ENCODE peak calls at places on chromosomes 16 and 17, in ten cellular contexts. V, H, Y, N, O, B, F, C, M and L are unnamed samples.

GRCh38 chr16:87955302-87956168 is 4.3 kb downstream of the BANP start:
- DNase-seq in O (no peak), N (no peak), B (no peak), V (no peak), F (no peak), M (no peak), C (peak), Y (peak), H (no peak), L (no peak)

GRCh38 chr16:49366669-49367068 is 6.9 kb upstream of the C16orf78 start:
- DNase-seq in C (no peak), Y (no peak), B (no peak), F (no peak), V (no peak), H (no peak), M (no peak), O (no peak), N (no peak), L (no peak)

GRCh38 chr16:15857779-15858560 is 1.1 kb upstream of the MYH11 start:
- DNase-seq in F (no peak), Y (peak), B (no peak), O (no peak), N (peak), H (peak), C (peak), M (no peak), V (no peak), L (no peak)

GRCh38 chr17:18139949-18140348 is 31.4 kb downstream of the MYO15A start:
- DNase-seq in B (no peak), Y (no peak), H (no peak), F (no peak), C (no peak), N (no peak), V (no peak), O (peak), M (no peak), L (peak)

GRCh38 chr16:8923199-8923598 is 40.5 kb downstream of the USP7 start:
- DNase-seq in H (no peak), F (no peak), V (no peak), N (no peak), O (no peak), Y (no peak), B (no peak), C (no peak), M (no peak), L (no peak)

GRCh38 chr16:2511128-2511785 is 2.5 kb upstream of the ATP6V0C start:
- DNase-seq in N (peak), M (no peak), C (peak), O (no peak), F (no peak), B (peak), Y (peak), V (no peak), H (no peak), L (no peak)

GRCh38 chr17:43702636-43703035 is 40.9 kb upstream of the MEOX1 start:
- DNase-seq in B (no peak), M (no peak), H (no peak), V (no peak), F (no peak), Y (no peak), O (no peak), N (no peak), C (peak), L (peak)

GRCh38 chr16:55475919-55476318 is 3.1 kb upstream of the MMP2 start:
- DNase-seq in O (no peak), V (no peak), F (no peak), H (no peak), C (no peak), B (no peak), Y (no peak), M (no peak), N (peak), L (no peak)

GRCh38 chr16:84647830-84648594 is at the start of gene KLHL36:
- DNase-seq in N (peak), F (peak), O (no peak), B (no peak), V (no peak), H (peak), C (peak), M (peak), Y (peak), L (peak)

GRCh38 chr16:84751947-84752346 is 52.1 kb downstream of the USP10 start:
- DNase-seq in B (no peak), N (no peak), H (no peak), F (no peak), C (no peak), M (no peak), V (no peak), O (no peak), Y (no peak), L (no peak)

GRCh38 chr16:21219551-21219950 is 8.2 kb upstream of the ZP2 start:
- DNase-seq in H (no peak), B (no peak), C (no peak), M (no peak), O (no peak), Y (no peak), F (no peak), V (no peak), N (no peak), L (no peak)

GRCh38 chr17:68821860-68822693 is 133.1 kb downstream of the ABCA8 start:
- DNase-seq in M (no peak), O (peak), Y (peak), H (no peak), V (peak), C (peak), N (no peak), F (no peak), B (peak), L (peak)

GRCh38 chr16:89909777-89910716 is 8.6 kb upstream of the MC1R start:
- DNase-seq in H (peak), C (peak), V (no peak), N (peak), O (peak), B (no peak), F (no peak), Y (peak), M (peak), L (peak)

GRCh38 chr17:45370949-45371413 is 54.2 kb upstream of the MAP3K14 start:
- DNase-seq in B (no peak), N (no peak), M (no peak), Y (no peak), F (no peak), H (no peak), V (no peak), O (no peak), C (no peak), L (no peak)

GRCh38 chr16:15958703-15959348 is 9.4 kb downstream of the ABCC1 start:
- DNase-seq in V (no peak), N (no peak), B (no peak), C (no peak), Y (peak), H (no peak), M (no peak), O (no peak), F (no peak), L (no peak)

GRCh38 chr17:3524024-3524423 is 33.6 kb downstream of the TRPV3 start:
- DNase-seq in N (no peak), M (no peak), O (no peak), B (no peak), H (no peak), Y (no peak), C (no peak), F (no peak), V (no peak), L (no peak)

GRCh38 chr16:69763557-69763942 is 1.4 kb downstream of the WWP2 start:
- DNase-seq in F (no peak), Y (no peak), N (no peak), H (no peak), C (no peak), M (no peak), O (no peak), V (no peak), B (no peak), L (no peak)

GRCh38 chr16:8716592-8716991 is 42.2 kb downstream of the ABAT start:
- DNase-seq in F (no peak), M (no peak), C (no peak), Y (peak), V (no peak), H (no peak), B (no peak), N (no peak), O (no peak), L (no peak)

GRCh38 chr17:38454528-38454927 is 26.3 kb downstream of the ARHGAP23 start:
- DNase-seq in O (peak), N (peak), F (no peak), H (no peak), C (peak), Y (peak), B (no peak), M (no peak), V (peak), L (no peak)

GRCh38 chr17:32314636-32315035 is 27.3 kb downstream of the C17orf75 start:
- DNase-seq in Y (no peak), H (no peak), M (no peak), B (no peak), V (no peak), N (no peak), C (no peak), O (no peak), F (no peak), L (no peak)

GRCh38 chr17:63497708-63498483 is 21.0 kb downstream of the ACE start:
- DNase-seq in H (no peak), F (no peak), N (no peak), M (no peak), V (peak), B (no peak), Y (peak), C (no peak), O (no peak), L (no peak)

GRCh38 chr16:82627811-82628339 is 1.1 kb downstream of the CDH13 start:
- DNase-seq in M (no peak), N (no peak), Y (peak), V (peak), H (peak), F (no peak), O (no peak), B (no peak), C (peak), L (no peak)

GRCh38 chr17:39400547-39401411 is 647 bp downstream of the FBXL20 start:
- DNase-seq in V (no peak), C (peak), O (no peak), H (peak), Y (peak), N (peak), M (no peak), F (no peak), B (no peak), L (peak)

GRCh38 chr16:30844346-30844670 is 49.6 kb downstream of the BCL7C start:
- DNase-seq in M (no peak), V (no peak), Y (no peak), B (no peak), N (no peak), H (no peak), F (no peak), O (no peak), C (no peak), L (no peak)

GRCh38 chr17:17661134-17661533 is 20.1 kb upstream of the RAI1 start:
- DNase-seq in Y (no peak), B (no peak), M (no peak), N (no peak), C (no peak), F (no peak), V (no peak), O (no peak), H (no peak), L (no peak)

GRCh38 chr17:70320642-70321345 is 151.5 kb downstream of the KCNJ2 start:
- DNase-seq in V (no peak), F (no peak), M (no peak), Y (peak), O (no peak), B (no peak), N (no peak), C (no peak), H (no peak), L (no peak)

GRCh38 chr17:73103661-73104335 is 11.3 kb upstream of the SLC39A11 start:
- DNase-seq in N (no peak), M (no peak), B (no peak), O (no peak), H (no peak), C (no peak), Y (peak), F (no peak), V (no peak), L (no peak)

GRCh38 chr16:89827383-89828198 is 684 bp upstream of the SPIRE2 start:
- DNase-seq in N (no peak), H (peak), B (no peak), C (peak), O (peak), Y (peak), V (peak), M (no peak), F (no peak), L (peak)

GRCh38 chr17:13140750-13141149 is 122.9 kb upstream of the ELAC2 start:
- DNase-seq in V (no peak), M (no peak), H (no peak), B (no peak), F (no peak), N (no peak), C (peak), Y (peak), O (no peak), L (no peak)

GRCh38 chr17:17523001-17523713 is 27.0 kb upstream of the RASD1 start:
- DNase-seq in B (no peak), O (no peak), N (no peak), F (no peak), C (no peak), Y (peak), V (no peak), H (no peak), M (no peak), L (no peak)

GRCh38 chr17:52751051-52751450 is 592.5 kb upstream of the CA10 start:
- DNase-seq in H (no peak), M (no peak), C (no peak), B (no peak), O (no peak), V (no peak), N (no peak), Y (no peak), F (no peak), L (no peak)

GRCh38 chr16:29029168-29029994 is 44.5 kb downstream of the LAT start:
- DNase-seq in M (no peak), F (peak), O (peak), Y (peak), V (peak), C (peak), H (no peak), B (peak), N (no peak), L (no peak)

GRCh38 chr17:41100081-41100480 is 1.9 kb downstream of the KRTAP4-16 start:
- DNase-seq in B (no peak), Y (no peak), C (no peak), M (no peak), F (no peak), H (no peak), V (no peak), O (no peak), N (no peak), L (no peak)

GRCh38 chr17:72118588-72119279 is 2.1 kb upstream of the SOX9 start:
- DNase-seq in V (peak), B (peak), C (peak), N (peak), Y (peak), O (peak), H (peak), F (no peak), M (no peak), L (peak)